ENCODE peak calls at places on chromosomes 13 and 19, in seven cellular contexts. One of them, this sample, is unnamed.
A peak's percentile ranks its signal among the peaks of the same experiment; 100 is the strongest.

GRCh38 chr13:113582841-113583631 is 1.5 kb upstream of the TFDP1 start:
- DNase-seq in mesenchymal stem cell: no peak
- DNase-seq in trophoblast cell: no peak
- DNase-seq in neuronal stem cell: no peak
- DNase-seq in H9: peak; percentile 33
- DNase-seq in mesendoderm: no peak
- DNase-seq in H1: no peak
- DNase-seq in this sample: no peak

GRCh38 chr19:41327499-41328156 is 17.7 kb downstream of the CCDC97 start:
- DNase-seq in mesenchymal stem cell: no peak
- DNase-seq in trophoblast cell: peak; percentile 76
- DNase-seq in neuronal stem cell: no peak
- DNase-seq in H9: peak; percentile 66
- DNase-seq in mesendoderm: no peak
- DNase-seq in H1: no peak
- DNase-seq in this sample: peak; percentile 49

GRCh38 chr19:51025809-51026553 is 435 bp downstream of the KLK11 start:
- DNase-seq in mesenchymal stem cell: no peak
- DNase-seq in trophoblast cell: no peak
- DNase-seq in neuronal stem cell: no peak
- DNase-seq in H9: no peak
- DNase-seq in mesendoderm: no peak
- DNase-seq in H1: no peak
- DNase-seq in this sample: no peak

GRCh38 chr13:101626925-101627555 is 174.6 kb downstream of the ITGBL1 start:
- DNase-seq in mesenchymal stem cell: peak; percentile 32
- DNase-seq in trophoblast cell: no peak
- DNase-seq in neuronal stem cell: no peak
- DNase-seq in H9: no peak
- DNase-seq in mesendoderm: no peak
- DNase-seq in H1: no peak
- DNase-seq in this sample: peak; percentile 2

GRCh38 chr13:24348797-24349515 is 39.6 kb downstream of the C1QTNF9 start:
- DNase-seq in mesenchymal stem cell: no peak
- DNase-seq in trophoblast cell: no peak
- DNase-seq in neuronal stem cell: no peak
- DNase-seq in H9: no peak
- DNase-seq in mesendoderm: no peak
- DNase-seq in H1: no peak
- DNase-seq in this sample: no peak

GRCh38 chr19:42153606-42154405 is 21.6 kb upstream of the POU2F2 start:
- DNase-seq in mesenchymal stem cell: no peak
- DNase-seq in trophoblast cell: no peak
- DNase-seq in neuronal stem cell: no peak
- DNase-seq in H9: no peak
- DNase-seq in mesendoderm: no peak
- DNase-seq in H1: no peak
- DNase-seq in this sample: no peak

GRCh38 chr13:26111797-26112196 is 60.0 kb upstream of the SHISA2 start:
- DNase-seq in mesenchymal stem cell: no peak
- DNase-seq in trophoblast cell: no peak
- DNase-seq in neuronal stem cell: no peak
- DNase-seq in H9: no peak
- DNase-seq in mesendoderm: no peak
- DNase-seq in H1: no peak
- DNase-seq in this sample: no peak

GRCh38 chr13:93786846-93787245 is 560.2 kb downstream of the GPC6 start:
- DNase-seq in mesenchymal stem cell: peak; percentile 33
- DNase-seq in trophoblast cell: no peak
- DNase-seq in neuronal stem cell: no peak
- DNase-seq in H9: no peak
- DNase-seq in mesendoderm: no peak
- DNase-seq in H1: no peak
- DNase-seq in this sample: no peak

GRCh38 chr13:40406405-40407138 is 259.9 kb downstream of the FOXO1 start:
- DNase-seq in mesenchymal stem cell: peak; percentile 66
- DNase-seq in trophoblast cell: peak; percentile 78
- DNase-seq in neuronal stem cell: no peak
- DNase-seq in H9: no peak
- DNase-seq in mesendoderm: no peak
- DNase-seq in H1: no peak
- DNase-seq in this sample: peak; percentile 75

GRCh38 chr13:65926750-65927171 is 1303.4 kb downstream of the PCDH9 start:
- DNase-seq in mesenchymal stem cell: no peak
- DNase-seq in trophoblast cell: no peak
- DNase-seq in neuronal stem cell: no peak
- DNase-seq in H9: peak; percentile 79
- DNase-seq in mesendoderm: peak; percentile 58
- DNase-seq in H1: peak; percentile 29
- DNase-seq in this sample: no peak

GRCh38 chr13:97369269-97369893 is 64.6 kb upstream of the RAP2A start:
- DNase-seq in mesenchymal stem cell: peak; percentile 62
- DNase-seq in trophoblast cell: no peak
- DNase-seq in neuronal stem cell: no peak
- DNase-seq in H9: no peak
- DNase-seq in mesendoderm: no peak
- DNase-seq in H1: no peak
- DNase-seq in this sample: no peak

GRCh38 chr19:28312269-28312668 is 900.7 kb downstream of the UQCRFS1 start:
- DNase-seq in mesenchymal stem cell: no peak
- DNase-seq in trophoblast cell: no peak
- DNase-seq in neuronal stem cell: no peak
- DNase-seq in H9: no peak
- DNase-seq in mesendoderm: no peak
- DNase-seq in H1: no peak
- DNase-seq in this sample: no peak

GRCh38 chr13:30504081-30504480 is 38.3 kb upstream of the HMGB1 start:
- DNase-seq in mesenchymal stem cell: no peak
- DNase-seq in trophoblast cell: peak; percentile 72
- DNase-seq in neuronal stem cell: no peak
- DNase-seq in H9: no peak
- DNase-seq in mesendoderm: no peak
- DNase-seq in H1: no peak
- DNase-seq in this sample: peak; percentile 31

GRCh38 chr13:72208112-72208645 is 341.2 kb upstream of the DACH1 start:
- DNase-seq in mesenchymal stem cell: peak; percentile 7
- DNase-seq in trophoblast cell: no peak
- DNase-seq in neuronal stem cell: no peak
- DNase-seq in H9: no peak
- DNase-seq in mesendoderm: no peak
- DNase-seq in H1: no peak
- DNase-seq in this sample: no peak

GRCh38 chr13:64413529-64413928 is 2816.6 kb downstream of the PCDH9 start:
- DNase-seq in mesenchymal stem cell: no peak
- DNase-seq in trophoblast cell: no peak
- DNase-seq in neuronal stem cell: no peak
- DNase-seq in H9: no peak
- DNase-seq in mesendoderm: no peak
- DNase-seq in H1: no peak
- DNase-seq in this sample: no peak

GRCh38 chr13:39601636-39602035 is 1.4 kb downstream of the LHFPL6 start:
- DNase-seq in mesenchymal stem cell: no peak
- DNase-seq in trophoblast cell: no peak
- DNase-seq in neuronal stem cell: no peak
- DNase-seq in H9: no peak
- DNase-seq in mesendoderm: no peak
- DNase-seq in H1: no peak
- DNase-seq in this sample: no peak

GRCh38 chr19:10636304-10636972 is 11.1 kb downstream of the SLC44A2 start:
- DNase-seq in mesenchymal stem cell: no peak
- DNase-seq in trophoblast cell: no peak
- DNase-seq in neuronal stem cell: no peak
- DNase-seq in H9: peak; percentile 73
- DNase-seq in mesendoderm: no peak
- DNase-seq in H1: no peak
- DNase-seq in this sample: no peak
- H4K8ac ChIP-seq in mesenchymal stem cell: peak overlapping the region; percentile 30
- H4K8ac ChIP-seq in trophoblast cell: no peak overlapping the region
- H4K8ac ChIP-seq in neuronal stem cell: no peak overlapping the region
- H4K8ac ChIP-seq in H9: no peak overlapping the region
- H4K8ac ChIP-seq in mesendoderm: no peak overlapping the region
- H4K8ac ChIP-seq in H1: peak overlapping the region; percentile 57
- H4K8ac ChIP-seq in this sample: no peak overlapping the region

GRCh38 chr13:111630411-111630810 is 310.0 kb downstream of the TEX29 start:
- DNase-seq in mesenchymal stem cell: no peak
- DNase-seq in trophoblast cell: no peak
- DNase-seq in neuronal stem cell: no peak
- DNase-seq in H9: peak; percentile 59
- DNase-seq in mesendoderm: peak; percentile 42
- DNase-seq in H1: no peak
- DNase-seq in this sample: no peak
- H4K8ac ChIP-seq in mesenchymal stem cell: no peak overlapping the region
- H4K8ac ChIP-seq in trophoblast cell: no peak overlapping the region
- H4K8ac ChIP-seq in neuronal stem cell: no peak overlapping the region
- H4K8ac ChIP-seq in H9: no peak overlapping the region
- H4K8ac ChIP-seq in mesendoderm: no peak overlapping the region
- H4K8ac ChIP-seq in H1: no peak overlapping the region
- H4K8ac ChIP-seq in this sample: no peak overlapping the region

DNA sequence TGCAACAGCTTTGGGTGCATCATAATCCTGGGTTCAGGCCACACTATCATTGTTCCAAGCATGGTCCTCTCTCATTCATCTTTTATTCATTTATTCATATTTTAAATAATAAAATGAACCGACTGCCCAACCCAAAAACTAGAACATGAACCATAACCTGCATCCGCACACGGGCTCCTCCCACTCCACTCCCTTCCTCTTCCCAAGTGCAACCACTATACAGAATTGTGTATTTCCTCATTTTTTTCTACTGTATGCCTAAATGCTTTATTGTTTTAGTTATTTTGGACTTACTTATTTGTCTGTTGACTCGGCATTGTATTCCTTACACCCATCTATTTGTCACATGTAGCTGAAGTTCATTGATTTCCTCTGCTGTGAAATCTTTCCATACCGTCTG is 30.7 kb upstream of the POMP start:
- DNase-seq in mesenchymal stem cell: no peak
- DNase-seq in trophoblast cell: no peak
- DNase-seq in neuronal stem cell: no peak
- DNase-seq in H9: no peak
- DNase-seq in mesendoderm: no peak
- DNase-seq in H1: no peak
- DNase-seq in this sample: no peak
- H4K8ac ChIP-seq in mesenchymal stem cell: no peak overlapping the region
- H4K8ac ChIP-seq in trophoblast cell: no peak overlapping the region
- H4K8ac ChIP-seq in neuronal stem cell: no peak overlapping the region
- H4K8ac ChIP-seq in H9: no peak overlapping the region
- H4K8ac ChIP-seq in mesendoderm: no peak overlapping the region
- H4K8ac ChIP-seq in H1: no peak overlapping the region
- H4K8ac ChIP-seq in this sample: no peak overlapping the region

DNA sequence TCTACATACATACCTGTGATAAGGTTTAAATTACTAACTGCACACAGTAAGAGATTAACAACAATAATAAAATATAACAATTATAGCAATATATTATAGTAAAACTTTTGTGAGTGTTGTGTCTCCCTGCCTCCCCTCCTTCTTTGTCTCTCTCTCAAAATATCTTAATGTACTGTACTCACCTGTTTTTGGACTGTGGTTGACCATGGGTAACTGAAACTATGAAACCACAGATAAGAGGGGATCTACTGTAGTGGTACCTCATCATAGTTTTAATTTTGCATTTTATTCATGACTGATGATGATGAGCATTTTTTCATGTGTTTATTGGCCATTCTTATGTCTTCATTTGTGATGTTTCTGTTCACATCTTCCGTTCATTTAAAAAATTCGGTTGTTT is 104.5 kb downstream of the NBEA start:
- DNase-seq in mesenchymal stem cell: no peak
- DNase-seq in trophoblast cell: no peak
- DNase-seq in neuronal stem cell: no peak
- DNase-seq in H9: no peak
- DNase-seq in mesendoderm: no peak
- DNase-seq in H1: no peak
- DNase-seq in this sample: no peak
- H4K8ac ChIP-seq in mesenchymal stem cell: no peak overlapping the region
- H4K8ac ChIP-seq in trophoblast cell: no peak overlapping the region
- H4K8ac ChIP-seq in neuronal stem cell: no peak overlapping the region
- H4K8ac ChIP-seq in H9: no peak overlapping the region
- H4K8ac ChIP-seq in mesendoderm: no peak overlapping the region
- H4K8ac ChIP-seq in H1: no peak overlapping the region
- H4K8ac ChIP-seq in this sample: no peak overlapping the region

DNA sequence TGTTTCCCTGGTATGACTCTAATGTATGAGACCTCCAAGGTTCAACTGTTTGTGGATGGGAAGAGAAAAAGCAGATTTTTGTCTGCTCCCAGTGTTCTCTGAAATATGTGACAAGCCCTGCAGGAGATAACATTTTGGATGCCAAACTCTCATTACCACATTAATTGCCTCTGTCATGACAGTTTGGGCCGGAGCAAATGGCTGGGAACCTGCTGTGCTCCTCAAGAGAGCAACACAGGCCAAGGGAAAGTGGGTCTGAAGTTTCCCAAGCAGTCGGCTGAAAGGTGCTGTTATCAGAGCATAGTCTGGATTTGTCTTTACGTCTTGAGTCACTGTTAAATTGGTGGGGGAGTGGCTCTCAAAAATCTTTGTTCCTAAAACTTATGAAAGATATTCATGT is 844.6 kb downstream of the PCDH17 start:
- DNase-seq in mesenchymal stem cell: no peak
- DNase-seq in trophoblast cell: no peak
- DNase-seq in neuronal stem cell: peak; percentile 15
- DNase-seq in H9: peak; percentile 28
- DNase-seq in mesendoderm: peak; percentile 92
- DNase-seq in H1: peak; percentile 5
- DNase-seq in this sample: no peak
- H4K8ac ChIP-seq in mesenchymal stem cell: no peak overlapping the region
- H4K8ac ChIP-seq in trophoblast cell: no peak overlapping the region
- H4K8ac ChIP-seq in neuronal stem cell: no peak overlapping the region
- H4K8ac ChIP-seq in H9: no peak overlapping the region
- H4K8ac ChIP-seq in mesendoderm: no peak overlapping the region
- H4K8ac ChIP-seq in H1: no peak overlapping the region
- H4K8ac ChIP-seq in this sample: no peak overlapping the region

GRCh38 chr13:45406421-45406820 is 11.8 kb downstream of the SLC25A30 start:
- DNase-seq in mesenchymal stem cell: no peak
- DNase-seq in trophoblast cell: no peak
- DNase-seq in neuronal stem cell: no peak
- DNase-seq in H9: no peak
- DNase-seq in mesendoderm: no peak
- DNase-seq in H1: no peak
- DNase-seq in this sample: no peak
- H4K8ac ChIP-seq in mesenchymal stem cell: no peak overlapping the region
- H4K8ac ChIP-seq in trophoblast cell: no peak overlapping the region
- H4K8ac ChIP-seq in neuronal stem cell: no peak overlapping the region
- H4K8ac ChIP-seq in H9: no peak overlapping the region
- H4K8ac ChIP-seq in mesendoderm: no peak overlapping the region
- H4K8ac ChIP-seq in H1: no peak overlapping the region
- H4K8ac ChIP-seq in this sample: no peak overlapping the region

GRCh38 chr19:17908244-17908643 is 24.6 kb upstream of the CCDC124 start:
- DNase-seq in mesenchymal stem cell: no peak
- DNase-seq in trophoblast cell: peak; percentile 93
- DNase-seq in neuronal stem cell: no peak
- DNase-seq in H9: no peak
- DNase-seq in mesendoderm: no peak
- DNase-seq in H1: no peak
- DNase-seq in this sample: no peak
- H4K8ac ChIP-seq in mesenchymal stem cell: no peak overlapping the region
- H4K8ac ChIP-seq in trophoblast cell: no peak overlapping the region
- H4K8ac ChIP-seq in neuronal stem cell: no peak overlapping the region
- H4K8ac ChIP-seq in H9: no peak overlapping the region
- H4K8ac ChIP-seq in mesendoderm: no peak overlapping the region
- H4K8ac ChIP-seq in H1: no peak overlapping the region
- H4K8ac ChIP-seq in this sample: no peak overlapping the region

DNA sequence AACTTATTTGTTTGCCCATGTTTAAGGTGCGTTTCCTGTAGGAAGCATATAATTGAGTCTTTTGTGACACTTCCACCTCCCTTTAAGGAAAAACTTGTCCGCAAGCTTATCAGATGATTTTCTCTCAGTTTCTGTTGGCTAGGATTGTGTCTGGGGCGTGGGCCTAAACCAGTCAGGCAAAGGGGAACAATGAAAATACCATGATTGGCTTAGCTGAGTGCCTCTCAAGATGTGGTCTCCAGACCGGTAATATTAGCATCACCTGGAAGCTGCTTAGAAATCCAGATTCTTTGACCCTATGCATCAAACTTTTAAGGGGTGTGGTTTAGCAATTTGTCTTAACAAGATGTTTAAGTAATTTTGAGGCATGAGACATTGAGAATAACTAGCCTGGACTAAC is 20.0 kb downstream of the SLAIN1 start:
- DNase-seq in mesenchymal stem cell: no peak
- DNase-seq in trophoblast cell: no peak
- DNase-seq in neuronal stem cell: no peak
- DNase-seq in H9: no peak
- DNase-seq in mesendoderm: peak; percentile 31
- DNase-seq in H1: no peak
- DNase-seq in this sample: no peak
- H4K8ac ChIP-seq in mesenchymal stem cell: no peak overlapping the region
- H4K8ac ChIP-seq in trophoblast cell: no peak overlapping the region
- H4K8ac ChIP-seq in neuronal stem cell: no peak overlapping the region
- H4K8ac ChIP-seq in H9: no peak overlapping the region
- H4K8ac ChIP-seq in mesendoderm: no peak overlapping the region
- H4K8ac ChIP-seq in H1: no peak overlapping the region
- H4K8ac ChIP-seq in this sample: no peak overlapping the region